ENCODE peak calls at places on chromosomes 16 and 17, in five cellular contexts. One of them, this sample, is unnamed.
A peak's percentile ranks its signal among the peaks of the same experiment; 100 is the strongest.

GRCh38 chr16:86850675-86851074 is 272.3 kb downstream of the FOXL1 start:
- DNase-seq in ovary: no peak
- DNase-seq in heart left ventricle: no peak
- DNase-seq in body of pancreas: no peak
- DNase-seq in IMR-90: no peak
- DNase-seq in this sample: no peak

GRCh38 chr16:11715246-11715947 is 27.3 kb downstream of the TXNDC11 start:
- DNase-seq in IMR-90: no peak
- DNase-seq in heart left ventricle: no peak
- DNase-seq in ovary: no peak
- DNase-seq in body of pancreas: peak; percentile 24
- DNase-seq in this sample: no peak

GRCh38 chr16:13005836-13006235 is 104.4 kb downstream of the SHISA9 start:
- DNase-seq in IMR-90: no peak
- DNase-seq in heart left ventricle: no peak
- DNase-seq in ovary: no peak
- DNase-seq in body of pancreas: no peak
- DNase-seq in this sample: no peak

GRCh38 chr17:66349549-66350245 is 47.3 kb downstream of the PRKCA start:
- DNase-seq in heart left ventricle: no peak
- DNase-seq in body of pancreas: no peak
- DNase-seq in IMR-90: no peak
- DNase-seq in ovary: no peak
- DNase-seq in this sample: no peak

GRCh38 chr16:85699628-85700027 is 10.9 kb upstream of the GINS2 start:
- DNase-seq in heart left ventricle: peak; percentile 50
- DNase-seq in IMR-90: peak; percentile 75
- DNase-seq in body of pancreas: peak; percentile 62
- DNase-seq in ovary: no peak
- DNase-seq in this sample: no peak

GRCh38 chr16:1884155-1884760 is 12.3 kb upstream of the MEIOB start:
- DNase-seq in IMR-90: no peak
- DNase-seq in body of pancreas: peak; percentile 24
- DNase-seq in ovary: no peak
- DNase-seq in heart left ventricle: no peak
- DNase-seq in this sample: no peak

GRCh38 chr17:74608511-74608910 is 15.0 kb downstream of the CD300E start:
- DNase-seq in ovary: no peak
- DNase-seq in heart left ventricle: no peak
- DNase-seq in IMR-90: no peak
- DNase-seq in body of pancreas: no peak
- DNase-seq in this sample: no peak

GRCh38 chr17:34299017-34299416 is 13.5 kb downstream of the CCL11 start:
- DNase-seq in heart left ventricle: no peak
- DNase-seq in body of pancreas: no peak
- DNase-seq in ovary: no peak
- DNase-seq in IMR-90: no peak
- DNase-seq in this sample: no peak

GRCh38 chr17:13346592-13346991 is 255.1 kb downstream of the HS3ST3A1 start:
- DNase-seq in heart left ventricle: no peak
- DNase-seq in ovary: no peak
- DNase-seq in body of pancreas: no peak
- DNase-seq in IMR-90: no peak
- DNase-seq in this sample: no peak

GRCh38 chr17:13544292-13544691 is 57.4 kb downstream of the HS3ST3A1 start:
- DNase-seq in IMR-90: peak; percentile 98
- DNase-seq in heart left ventricle: peak; percentile 48
- DNase-seq in ovary: peak; percentile 74
- DNase-seq in body of pancreas: no peak
- DNase-seq in this sample: peak; percentile 38

GRCh38 chr16:75433732-75434413 is 570 bp upstream of the CFDP1 start:
- DNase-seq in ovary: peak; percentile 71
- DNase-seq in IMR-90: peak; percentile 97
- DNase-seq in body of pancreas: peak; percentile 86
- DNase-seq in heart left ventricle: peak; percentile 74
- DNase-seq in this sample: peak; percentile 62

GRCh38 chr17:8975091-8975707 is 9.7 kb upstream of the PIK3R5 start:
- DNase-seq in body of pancreas: no peak
- DNase-seq in heart left ventricle: no peak
- DNase-seq in IMR-90: no peak
- DNase-seq in ovary: no peak
- DNase-seq in this sample: no peak

GRCh38 chr17:41284043-41284442 is 8.5 kb downstream of the KRTAP9-7 start:
- DNase-seq in IMR-90: peak; percentile 41
- DNase-seq in body of pancreas: no peak
- DNase-seq in heart left ventricle: no peak
- DNase-seq in ovary: no peak
- DNase-seq in this sample: no peak

GRCh38 chr16:82524939-82525338 is 101.8 kb upstream of the CDH13 start:
- DNase-seq in heart left ventricle: no peak
- DNase-seq in IMR-90: no peak
- DNase-seq in ovary: no peak
- DNase-seq in body of pancreas: no peak
- DNase-seq in this sample: no peak

GRCh38 chr17:57940653-57941329 is 14.4 kb downstream of the CUEDC1 start:
- DNase-seq in body of pancreas: peak; percentile 73
- DNase-seq in heart left ventricle: peak; percentile 57
- DNase-seq in IMR-90: no peak
- DNase-seq in ovary: no peak
- DNase-seq in this sample: no peak

GRCh38 chr17:80474933-80475915 is 1.2 kb downstream of the NPTX1 start:
- DNase-seq in body of pancreas: no peak
- DNase-seq in heart left ventricle: no peak
- DNase-seq in ovary: no peak
- DNase-seq in IMR-90: no peak
- DNase-seq in this sample: no peak

GRCh38 chr17:76094046-76094445 is 9.5 kb downstream of the EXOC7 start:
- DNase-seq in ovary: no peak
- DNase-seq in body of pancreas: no peak
- DNase-seq in IMR-90: no peak
- DNase-seq in heart left ventricle: no peak
- DNase-seq in this sample: no peak

GRCh38 chr17:75110307-75110937 is 653 bp downstream of the ARMC7 start:
- DNase-seq in body of pancreas: peak; percentile 42
- DNase-seq in ovary: no peak
- DNase-seq in IMR-90: no peak
- DNase-seq in heart left ventricle: peak; percentile 49
- DNase-seq in this sample: no peak

GRCh38 chr17:46770439-46770817 is 48.1 kb downstream of the WNT3 start:
- DNase-seq in heart left ventricle: no peak
- DNase-seq in body of pancreas: no peak
- DNase-seq in ovary: no peak
- DNase-seq in IMR-90: no peak
- DNase-seq in this sample: no peak

GRCh38 chr17:8563981-8564602 is 66.4 kb downstream of the MYH10 start:
- DNase-seq in heart left ventricle: no peak
- DNase-seq in body of pancreas: no peak
- DNase-seq in IMR-90: peak; percentile 73
- DNase-seq in ovary: no peak
- DNase-seq in this sample: no peak

GRCh38 chr16:56382459-56382858 is 42.9 kb downstream of the AMFR start:
- DNase-seq in ovary: no peak
- DNase-seq in heart left ventricle: no peak
- DNase-seq in body of pancreas: no peak
- DNase-seq in IMR-90: no peak
- DNase-seq in this sample: no peak

GRCh38 chr16:79874391-79874790 is 273.9 kb upstream of the MAF start:
- DNase-seq in body of pancreas: no peak
- DNase-seq in IMR-90: no peak
- DNase-seq in ovary: no peak
- DNase-seq in heart left ventricle: peak; percentile 71
- DNase-seq in this sample: no peak

GRCh38 chr17:32815460-32815859 is 61.5 kb downstream of the MYO1D start:
- DNase-seq in ovary: no peak
- DNase-seq in IMR-90: no peak
- DNase-seq in body of pancreas: no peak
- DNase-seq in heart left ventricle: no peak
- DNase-seq in this sample: no peak

DNA sequence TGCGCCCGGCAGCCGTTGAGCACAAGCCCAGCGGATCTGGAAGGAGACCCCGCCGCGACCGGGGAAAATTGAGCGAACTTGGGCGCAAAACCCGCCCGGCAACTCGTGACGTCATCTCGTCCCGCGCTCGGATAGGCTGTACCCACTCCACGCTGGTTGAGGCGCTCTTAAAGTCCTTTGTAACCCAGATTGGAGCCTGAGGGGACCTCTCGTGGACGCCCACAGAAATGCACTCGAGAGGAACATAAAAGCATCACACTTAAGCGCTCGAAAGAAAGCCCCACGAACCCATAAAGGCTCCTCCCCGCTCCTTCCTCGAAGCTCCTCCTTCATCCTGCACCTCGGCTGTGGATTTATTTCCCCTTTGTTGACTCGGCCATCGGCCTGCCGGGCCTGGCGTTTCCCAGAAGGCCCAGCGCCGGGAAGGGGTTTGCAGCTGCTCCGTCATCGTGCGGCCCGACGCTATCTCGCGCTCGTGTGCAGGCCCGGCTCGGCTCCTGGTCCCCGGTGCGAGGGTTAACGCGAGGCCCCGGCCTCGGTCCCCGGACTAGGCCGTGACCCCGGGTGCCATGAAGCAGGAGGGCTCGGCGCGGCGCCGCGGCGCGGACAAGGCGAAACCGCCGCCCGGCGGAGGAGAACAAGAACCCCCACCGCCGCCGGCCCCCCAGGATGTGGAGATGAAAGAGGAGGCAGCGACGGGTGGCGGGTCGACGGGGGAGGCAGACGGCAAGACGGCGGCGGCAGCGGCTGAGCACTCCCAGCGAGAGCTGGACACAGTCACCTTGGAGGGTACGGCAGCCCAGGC is at the start of gene PSMD3:
- DNase-seq in ovary: peak; percentile 98
- DNase-seq in heart left ventricle: peak; percentile 98
- DNase-seq in IMR-90: peak; percentile 100
- DNase-seq in body of pancreas: peak; percentile 99
- DNase-seq in this sample: peak; percentile 98
- TF ChIP-seq POLR2A in ovary: peak; percentile 93
- TF ChIP-seq POLR2A in heart left ventricle: peak; percentile 86
- TF ChIP-seq POLR2A in IMR-90: peak; percentile 89
- TF ChIP-seq POLR2A in body of pancreas: peak; percentile 63
- TF ChIP-seq POLR2A in this sample: peak; percentile 88

DNA sequence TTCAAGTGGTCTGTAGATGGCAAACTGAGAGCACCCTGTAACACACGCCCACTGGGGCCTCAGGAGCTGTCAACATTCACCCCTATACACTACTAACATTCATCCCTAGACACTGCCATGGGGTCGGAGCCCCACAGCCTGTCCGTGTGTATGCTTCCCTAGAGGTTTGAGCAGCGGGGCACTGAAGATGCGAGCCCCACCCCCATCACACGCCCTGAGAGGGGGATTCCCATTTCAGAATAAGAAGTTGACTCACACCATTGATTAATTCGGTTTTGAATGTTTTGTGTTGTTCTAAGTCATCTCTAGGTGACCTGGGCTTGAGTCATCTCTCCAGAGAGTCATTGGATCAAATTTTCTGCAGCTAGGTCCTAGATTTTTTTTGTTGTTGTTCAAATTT is 37.3 kb upstream of the MMD start:
- DNase-seq in body of pancreas: no peak
- DNase-seq in IMR-90: peak; percentile 89
- DNase-seq in ovary: no peak
- DNase-seq in heart left ventricle: no peak
- DNase-seq in this sample: no peak
- H3K4me1 ChIP-seq in body of pancreas: no peaks in the 10 kb centered on the region
- H3K4me1 ChIP-seq in IMR-90: peaks cover 13% of the 10 kb centered on the region
- H3K4me1 ChIP-seq in ovary: no peaks in the 10 kb centered on the region
- H3K4me1 ChIP-seq in heart left ventricle: no peaks in the 10 kb centered on the region
- H3K4me1 ChIP-seq in this sample: no peaks in the 10 kb centered on the region

GRCh38 chr16:6095414-6095813 is 997.8 kb upstream of the EEF2KMT start:
- DNase-seq in IMR-90: no peak
- DNase-seq in ovary: no peak
- DNase-seq in body of pancreas: no peak
- DNase-seq in heart left ventricle: no peak
- DNase-seq in this sample: no peak

GRCh38 chr16:6099102-6099501 is 1001.5 kb upstream of the EEF2KMT start:
- DNase-seq in body of pancreas: no peak
- DNase-seq in heart left ventricle: no peak
- DNase-seq in ovary: no peak
- DNase-seq in IMR-90: no peak
- DNase-seq in this sample: no peak

DNA sequence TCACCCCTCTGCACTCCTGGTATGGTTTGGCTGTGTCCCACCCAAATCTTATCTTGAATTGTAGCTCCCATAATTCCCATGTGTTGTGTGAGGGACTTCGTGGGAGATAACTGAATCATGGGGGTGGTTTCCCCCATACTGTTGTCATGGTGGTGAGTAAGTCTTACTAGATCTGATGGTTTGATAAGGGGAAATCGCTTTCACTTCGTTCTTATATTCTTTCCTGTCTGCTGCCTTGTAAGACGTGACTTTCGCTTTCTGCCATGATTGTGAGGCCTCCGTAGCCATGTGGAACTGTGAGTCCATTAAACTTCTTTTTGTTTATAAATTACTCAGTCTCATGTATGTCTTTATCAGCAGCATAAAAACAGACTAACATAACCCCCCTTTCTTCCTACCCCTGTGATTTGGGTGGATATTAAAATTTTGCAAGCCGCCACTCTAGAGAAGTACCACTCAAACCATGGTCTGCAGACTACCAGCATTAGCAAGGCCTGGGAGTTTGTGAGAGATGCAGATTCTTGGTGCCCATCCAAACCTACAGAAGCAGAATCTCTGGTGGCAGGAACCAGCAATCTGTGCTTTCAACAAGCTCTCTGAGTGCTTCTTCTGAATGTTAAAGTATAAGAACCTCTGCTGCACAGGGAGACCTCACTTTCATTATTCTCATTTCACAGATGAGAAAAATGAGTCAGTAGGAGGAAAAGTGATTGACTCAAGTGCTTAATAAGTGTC is 999.5 kb upstream of the EEF2KMT start:
- DNase-seq in IMR-90: no peak
- DNase-seq in body of pancreas: no peak
- DNase-seq in heart left ventricle: no peak
- DNase-seq in ovary: no peak
- DNase-seq in this sample: no peak
- TF ChIP-seq POLR2A in IMR-90: no peak
- TF ChIP-seq POLR2A in body of pancreas: no peak
- TF ChIP-seq POLR2A in heart left ventricle: no peak
- TF ChIP-seq POLR2A in ovary: no peak
- TF ChIP-seq POLR2A in this sample: no peak

DNA sequence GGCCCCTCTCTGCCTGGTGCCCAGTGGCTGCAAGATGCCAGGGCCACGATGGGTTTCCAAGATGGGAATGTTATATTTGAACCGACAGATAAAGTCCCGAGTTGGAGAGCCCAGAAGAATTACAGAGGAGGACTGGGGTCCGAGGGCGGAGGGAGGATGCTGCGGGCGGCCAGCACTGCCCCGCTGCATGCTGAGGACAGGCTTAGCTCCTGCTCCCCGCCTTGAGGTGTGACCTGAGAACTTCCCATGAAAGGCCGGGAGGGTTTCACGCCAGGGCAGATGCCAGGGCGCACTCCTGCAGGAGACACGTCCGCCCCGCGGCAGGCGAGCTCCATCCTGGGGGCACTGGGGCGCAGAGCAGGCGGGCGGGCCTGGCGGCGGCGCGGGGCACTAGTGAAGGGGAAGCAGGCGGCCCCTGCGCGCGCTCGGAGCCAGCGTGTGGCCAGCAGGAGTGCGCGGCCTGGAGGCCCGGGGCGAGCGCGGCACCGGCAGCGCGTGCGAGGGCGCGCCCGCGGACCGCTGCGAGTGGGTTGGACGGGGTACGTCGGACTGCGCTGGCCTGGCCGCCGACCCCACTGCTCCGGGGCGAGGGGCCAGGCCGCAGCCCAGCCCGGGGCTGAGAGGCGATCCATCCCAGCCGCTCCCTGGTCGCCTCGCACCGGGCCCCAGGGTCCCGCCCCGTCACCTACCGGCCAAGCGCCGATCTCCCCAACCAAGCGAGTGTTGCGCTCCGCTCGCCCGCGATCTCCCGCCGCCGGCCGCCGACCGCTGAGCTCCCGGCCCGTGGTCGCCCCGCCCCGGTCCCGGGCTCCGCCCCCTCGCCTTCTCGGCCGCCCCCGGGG is at the start of gene MAP3K14:
- DNase-seq in body of pancreas: peak; percentile 75
- DNase-seq in IMR-90: peak; percentile 64
- DNase-seq in heart left ventricle: peak; percentile 86
- DNase-seq in ovary: peak; percentile 80
- DNase-seq in this sample: peak; percentile 65
- H3K4me1 ChIP-seq in body of pancreas: peaks cover 48% of the 10 kb centered on the region
- H3K4me1 ChIP-seq in IMR-90: peaks cover 48% of the 10 kb centered on the region
- H3K4me1 ChIP-seq in heart left ventricle: peaks cover 64% of the 10 kb centered on the region
- H3K4me1 ChIP-seq in ovary: peaks cover 8% of the 10 kb centered on the region
- H3K4me1 ChIP-seq in this sample: peaks cover 54% of the 10 kb centered on the region

This sample was measured in breast epithelium.